ENCODE peak calls at places on chromosomes 12 and 14, in eight cellular contexts. V, P, F, W, C, A, T and Y are unnamed samples.

GRCh38 chr12:104609083-104609844 is 152.5 kb downstream of the CHST11 start:
- DNase-seq in T (no peak), F (no peak), W (no peak), A (no peak), C (no peak), V (no peak), P (no peak), Y (no peak)

GRCh38 chr14:51318777-51319176 is 78.7 kb downstream of the TMX1 start:
- DNase-seq in F (no peak), V (peak; percentile 57), C (no peak), A (no peak), T (no peak), W (no peak), P (no peak), Y (no peak)

GRCh38 chr12:19707948-19708409 is 268.7 kb downstream of the AEBP2 start:
- DNase-seq in T (no peak), C (no peak), P (no peak), W (no peak), F (peak; percentile 41), V (no peak), A (no peak), Y (no peak)

GRCh38 chr12:12560587-12561304 is 1.9 kb downstream of the DUSP16 start:
- DNase-seq in C (no peak), T (peak; percentile 92), F (no peak), A (no peak), P (peak; percentile 74), W (peak; percentile 41), V (peak; percentile 74), Y (peak; percentile 68)

GRCh38 chr14:86838363-86838762 is 1154.6 kb downstream of the GALC start:
- DNase-seq in T (no peak), F (no peak), C (no peak), V (no peak), P (no peak), W (no peak), A (no peak), Y (no peak)

GRCh38 chr14:51093371-51094281 is 1.3 kb downstream of the TRIM9 start:
- DNase-seq in F (no peak), C (no peak), V (no peak), A (peak; percentile 80), W (peak; percentile 80), P (no peak), T (no peak), Y (peak; percentile 54)

GRCh38 chr12:71691504-71692129 is 5.7 kb downstream of the TMEM19 start:
- DNase-seq in P (peak; percentile 65), F (no peak), W (no peak), A (no peak), T (no peak), C (no peak), V (no peak), Y (peak; percentile 37)

GRCh38 chr14:55071870-55072640 is 20.6 kb downstream of the MAPK1IP1L start:
- DNase-seq in F (no peak), V (peak; percentile 63), C (no peak), A (no peak), P (no peak), T (no peak), W (no peak), Y (no peak)

GRCh38 chr14:70005281-70005805 is 126.1 kb downstream of the SMOC1 start:
- DNase-seq in A (no peak), C (no peak), F (no peak), W (no peak), V (no peak), T (peak; percentile 98), P (peak; percentile 51), Y (peak; percentile 28)

GRCh38 chr14:49461529-49462401 is 124.4 kb downstream of the RPS29 start:
- DNase-seq in F (peak; percentile 78), T (peak; percentile 69), C (no peak), W (peak; percentile 33), P (peak; percentile 70), V (peak; percentile 78), A (no peak), Y (peak; percentile 62)

GRCh38 chr12:74537126-74537706 is 419 bp upstream of the ATXN7L3B start:
- DNase-seq in A (no peak), V (no peak), W (peak; percentile 50), T (peak; percentile 56), F (peak; percentile 50), P (no peak), C (no peak), Y (no peak)

GRCh38 chr12:20740972-20741371 is 45.8 kb downstream of the SLCO1C1 start:
- DNase-seq in A (no peak), V (no peak), P (no peak), F (no peak), C (no peak), T (no peak), W (no peak), Y (no peak)

GRCh38 chr12:75603475-75603874 is 92.1 kb upstream of the KRR1 start:
- DNase-seq in A (no peak), T (no peak), F (no peak), C (no peak), W (no peak), P (no peak), V (peak; percentile 68), Y (no peak)

GRCh38 chr12:54549774-54550451 is 512 bp downstream of the PDE1B start:
- DNase-seq in C (no peak), T (no peak), A (no peak), W (no peak), V (peak; percentile 2), P (no peak), F (no peak), Y (no peak)

GRCh38 chr14:92684801-92685560 is 63.4 kb downstream of the LGMN start:
- DNase-seq in W (no peak), T (no peak), C (no peak), P (no peak), V (no peak), F (no peak), A (peak; percentile 67), Y (no peak)

GRCh38 chr14:54807881-54808280 is 94.7 kb downstream of the GCH1 start:
- DNase-seq in T (no peak), P (no peak), A (no peak), V (no peak), F (no peak), C (no peak), W (no peak), Y (no peak)

GRCh38 chr14:34013714-34014055 is 62.8 kb upstream of the EGLN3 start:
- DNase-seq in W (no peak), C (no peak), P (no peak), T (no peak), V (no peak), A (no peak), F (no peak), Y (no peak)

GRCh38 chr12:12901158-12901791 is 9.9 kb downstream of the GPRC5A start:
- DNase-seq in C (no peak), W (no peak), P (no peak), T (peak; percentile 37), V (peak; percentile 71), A (no peak), F (no peak), Y (peak; percentile 61)

GRCh38 chr14:76376001-76376404 is at the start of gene ESRRB:
- DNase-seq in C (no peak), P (no peak), V (peak; percentile 9), A (no peak), F (peak; percentile 65), T (no peak), W (peak; percentile 54), Y (no peak)

GRCh38 chr14:61661471-61661988 is 33.8 kb upstream of the HIF1A start:
- DNase-seq in A (no peak), F (no peak), W (no peak), V (no peak), C (no peak), P (no peak), T (no peak), Y (no peak)

DNA sequence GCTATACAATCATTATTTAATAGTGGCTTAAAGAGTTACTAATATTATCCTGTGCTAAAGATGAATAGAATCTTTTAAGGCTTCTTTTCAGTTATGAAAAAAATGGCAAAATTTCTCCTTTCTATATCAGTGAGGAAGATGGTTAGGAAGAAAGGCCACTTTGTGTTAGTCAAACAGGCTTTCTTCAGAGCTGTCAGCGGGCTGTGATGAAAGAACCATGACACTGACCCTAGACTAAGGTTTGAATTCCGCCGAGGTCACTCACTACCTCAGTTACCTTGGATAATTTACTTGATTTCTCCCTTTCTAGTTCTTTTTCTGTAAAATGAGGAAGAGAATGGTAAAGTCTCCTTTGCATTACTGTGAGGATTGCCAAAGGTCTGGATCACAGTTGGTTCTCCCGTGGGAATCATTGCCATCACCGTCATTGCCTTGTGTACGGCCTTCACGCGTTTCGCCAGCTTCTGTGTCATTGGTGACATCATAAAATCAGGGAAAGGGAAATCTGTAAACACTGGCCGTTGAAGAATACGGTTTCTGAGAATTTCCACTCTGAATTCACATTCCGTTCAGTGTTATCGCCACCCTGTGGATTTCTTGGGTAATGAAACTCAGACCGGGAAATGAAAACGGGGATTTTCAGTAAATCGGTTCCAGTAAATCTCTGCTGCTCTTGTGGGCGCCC is 26.7 kb upstream of the YBX3 start:
- DNase-seq in F (peak; percentile 94), T (peak; percentile 84), P (peak; percentile 70), W (peak; percentile 63), C (peak; percentile 85), A (peak; percentile 73), V (peak; percentile 98), Y (peak; percentile 75)
- TF ChIP-seq POLR2AphosphoS5 in F (no peak), T (no peak), P (peak; percentile 54), W (no peak), C (no peak), A (no peak), V (no peak), Y (peak; percentile 73)

GRCh38 chr14:68652433-68652690 is 140.5 kb downstream of the ZFP36L1 start:
- DNase-seq in F (no peak), W (no peak), C (no peak), A (no peak), V (no peak), T (no peak), P (no peak), Y (no peak)
- TF ChIP-seq CTCF in F (no peak), W (no peak), C (no peak), A (no peak), V (no peak), T (no peak), P (no peak), Y (no peak)

GRCh38 chr14:104268725-104269436 is 130.5 kb downstream of the KIF26A start:
- DNase-seq in T (no peak), F (no peak), V (no peak), C (no peak), A (peak; percentile 45), W (no peak), P (peak; percentile 24), Y (peak; percentile 4)
- H3K9me3 ChIP-seq in T (no peaks in the 10 kb centered on the region), F (no peaks in the 10 kb centered on the region), V (no peaks in the 10 kb centered on the region), C (no peaks in the 10 kb centered on the region), A (no peaks in the 10 kb centered on the region), W (no peaks in the 10 kb centered on the region), P (no peaks in the 10 kb centered on the region), Y (no peaks in the 10 kb centered on the region)

DNA sequence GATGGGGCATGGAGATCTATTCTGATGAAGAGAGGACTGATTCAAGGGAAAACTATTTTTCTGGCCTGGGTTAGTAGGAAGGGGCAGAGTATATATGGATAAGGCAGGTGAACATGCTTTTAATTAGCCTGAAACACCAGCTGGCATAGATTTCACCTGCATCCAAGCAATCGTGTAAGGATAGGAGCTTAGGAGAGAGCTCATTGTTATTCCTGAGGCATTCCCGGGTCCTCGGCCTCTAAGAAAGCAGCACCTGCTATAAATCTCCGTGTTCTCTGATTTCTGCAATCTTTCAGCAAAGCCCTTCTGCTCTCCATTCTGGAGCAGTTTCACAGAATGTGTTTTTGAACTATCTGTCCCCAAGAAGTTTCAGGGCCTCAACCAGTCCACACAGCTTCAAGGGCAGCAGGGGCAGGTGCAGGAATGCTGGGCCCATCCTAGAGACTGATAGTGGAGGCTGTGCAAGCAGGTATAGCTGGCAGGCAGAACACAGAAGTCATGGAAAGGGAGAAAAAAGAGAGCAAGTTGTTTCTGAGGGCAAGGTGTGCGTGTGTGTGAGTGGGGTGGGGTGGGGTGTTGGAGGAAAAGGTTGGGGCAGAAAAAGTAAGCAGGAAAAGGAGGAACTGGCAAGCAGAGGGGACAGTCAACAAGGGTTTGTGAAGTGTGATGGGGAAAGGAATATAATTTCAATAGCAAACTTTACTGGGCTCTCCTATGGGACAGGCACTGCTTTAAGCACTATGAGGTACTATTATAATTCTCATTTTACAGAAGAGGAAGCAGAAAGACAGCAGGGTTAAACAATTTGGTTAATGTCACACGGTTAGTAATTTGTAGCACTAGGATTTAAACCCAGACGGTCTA is 203.7 kb upstream of the SSTR1 start:
- DNase-seq in V (no peak), P (no peak), T (no peak), C (no peak), W (no peak), F (no peak), A (no peak), Y (no peak)
- TF ChIP-seq POLR2AphosphoS5 in V (no peak), P (no peak), T (no peak), C (no peak), W (no peak), F (no peak), A (no peak), Y (no peak)